ENCODE peak calls at places on chromosomes 3 and 15, in nine cellular contexts. D is heart right ventricle; B is A549; N is K562; J is GM13977; I is right lobe of liver; F is GM20000; K is CD4-positive, alpha-beta T cell; U is brain microvascular endothelial cell. A is an unnamed sample.
A peak's percentile ranks its signal among the peaks of the same experiment; 100 is the strongest.

GRCh38 chr3:159239054-159239453 is 437.2 kb downstream of the MFSD1 start:
- DNase-seq in I (no peak), U (no peak), J (no peak), F (no peak), B (no peak), K (no peak), D (no peak), N (no peak), A (no peak)

GRCh38 chr3:144556392-144556791 is 584.8 kb downstream of the DIPK2A start:
- DNase-seq in N (no peak), I (no peak), U (peak; percentile 69), F (peak; percentile 16), B (no peak), J (peak; percentile 19), D (no peak), K (no peak), A (no peak)

GRCh38 chr3:4828279-4829030 is 150.8 kb upstream of the BHLHE40 start:
- DNase-seq in F (peak; percentile 1), K (no peak), U (no peak), B (peak; percentile 42), N (peak; percentile 58), I (peak; percentile 31), J (no peak), D (no peak), A (no peak)

GRCh38 chr15:23823508-23823907 is 136.4 kb upstream of the NDN start:
- DNase-seq in U (no peak), J (no peak), I (no peak), K (no peak), N (no peak), B (peak; percentile 23), F (no peak), D (no peak), A (no peak)

GRCh38 chr15:77653832-77654480 is 21.2 kb upstream of the LINGO1 start:
- DNase-seq in U (no peak), I (no peak), D (no peak), N (no peak), J (no peak), K (no peak), F (no peak), B (no peak), A (no peak)

GRCh38 chr3:40930131-40930538 is 269.2 kb upstream of the CTNNB1 start:
- DNase-seq in U (peak; percentile 16), J (no peak), D (no peak), K (no peak), N (no peak), F (no peak), I (peak; percentile 57), B (no peak), A (no peak)

GRCh38 chr3:63818282-63819150 is 583 bp upstream of the C3orf49 start:
- DNase-seq in I (peak; percentile 23), N (peak; percentile 37), K (peak; percentile 38), U (peak; percentile 56), B (peak; percentile 33), J (peak; percentile 44), D (no peak), F (peak; percentile 39), A (peak; percentile 77)

GRCh38 chr3:182533394-182533793 is 259.9 kb upstream of the ATP11B start:
- DNase-seq in B (peak; percentile 1), U (no peak), D (no peak), N (no peak), J (no peak), K (no peak), I (no peak), F (no peak), A (no peak)

GRCh38 chr3:140530603-140531002 is 147.3 kb upstream of the TRIM42 start:
- DNase-seq in F (no peak), B (no peak), J (no peak), N (no peak), D (no peak), I (no peak), U (no peak), K (no peak), A (no peak)

GRCh38 chr15:95292790-95293450 is 1037.6 kb upstream of the NR2F2 start:
- DNase-seq in J (no peak), B (no peak), N (no peak), I (no peak), K (no peak), D (no peak), F (no peak), U (no peak), A (peak; percentile 14)

GRCh38 chr15:60651734-60652141 is 172.8 kb upstream of the ICE2 start:
- DNase-seq in I (no peak), F (no peak), K (no peak), J (no peak), U (no peak), D (no peak), N (no peak), B (no peak), A (no peak)

GRCh38 chr3:4972652-4973643 is 6.3 kb upstream of the BHLHE40 start:
- DNase-seq in F (no peak), D (no peak), I (no peak), B (no peak), U (no peak), K (no peak), J (no peak), N (no peak), A (no peak)

GRCh38 chr15:94743668-94744067 is 512.3 kb downstream of the MCTP2 start:
- DNase-seq in F (no peak), K (no peak), I (no peak), N (no peak), U (no peak), J (no peak), D (no peak), B (no peak), A (no peak)

GRCh38 chr3:74447221-74447620 is 167.2 kb downstream of the CNTN3 start:
- DNase-seq in J (no peak), K (no peak), I (no peak), B (no peak), U (no peak), N (no peak), F (no peak), D (no peak), A (no peak)

GRCh38 chr15:85671156-85671555 is 123.6 kb downstream of the KLHL25 start:
- DNase-seq in K (no peak), D (no peak), B (no peak), J (no peak), U (no peak), I (no peak), F (no peak), N (no peak), A (no peak)

GRCh38 chr3:13371100-13372075 is 48.7 kb downstream of the NUP210 start:
- DNase-seq in J (no peak), D (no peak), N (no peak), F (no peak), I (no peak), B (no peak), U (no peak), K (no peak), A (no peak)

GRCh38 chr3:36595531-36595930 is 168.8 kb downstream of the DCLK3 start:
- DNase-seq in F (no peak), I (no peak), D (no peak), U (no peak), B (no peak), K (no peak), J (no peak), N (no peak), A (no peak)

GRCh38 chr15:42590619-42591237 is 15.3 kb downstream of the STARD9 start:
- DNase-seq in N (no peak), B (no peak), J (no peak), I (no peak), D (no peak), K (no peak), U (no peak), F (no peak), A (no peak)

GRCh38 chr3:112003321-112004080 is 4.8 kb downstream of the TAGLN3 start:
- DNase-seq in B (no peak), F (no peak), I (no peak), N (no peak), U (no peak), K (no peak), D (no peak), J (no peak), A (no peak)

DNA sequence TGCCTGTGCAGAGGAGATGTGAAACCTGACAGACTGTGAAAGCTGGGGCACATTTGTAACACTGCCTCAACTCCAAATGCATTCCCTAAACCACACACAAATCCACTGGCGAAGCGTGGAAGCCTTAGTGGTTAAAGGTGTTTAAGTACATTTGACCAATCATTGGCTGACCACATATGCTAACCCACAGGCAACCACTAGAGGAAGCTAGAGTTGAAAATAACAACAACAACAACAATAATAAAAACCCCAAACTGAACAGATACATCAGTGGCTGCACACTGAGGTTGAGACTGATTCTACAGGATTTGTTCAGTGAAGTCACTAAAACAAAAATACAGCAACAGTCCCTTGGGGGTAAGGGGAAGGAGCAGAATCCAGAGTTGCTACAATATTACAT is 129.7 kb downstream of the TJP1 start:
- DNase-seq in I (no peak), B (peak; percentile 64), F (no peak), U (no peak), N (no peak), J (no peak), D (no peak), K (no peak), A (no peak)
- TF ChIP-seq CTCF in I (peak; percentile 32), B (peak; percentile 51), F (no peak), U (peak; percentile 23), N (peak; percentile 29), J (no peak), D (no peak), K (no peak), A (no peak)

GRCh38 chr15:87263844-87264243 is 992.7 kb downstream of the NTRK3 start:
- DNase-seq in F (no peak), D (no peak), I (no peak), J (no peak), N (no peak), K (no peak), B (no peak), U (no peak), A (no peak)
- TF ChIP-seq CTCF in F (no peak), D (no peak), I (no peak), J (no peak), N (no peak), K (no peak), B (no peak), U (no peak), A (no peak)

DNA sequence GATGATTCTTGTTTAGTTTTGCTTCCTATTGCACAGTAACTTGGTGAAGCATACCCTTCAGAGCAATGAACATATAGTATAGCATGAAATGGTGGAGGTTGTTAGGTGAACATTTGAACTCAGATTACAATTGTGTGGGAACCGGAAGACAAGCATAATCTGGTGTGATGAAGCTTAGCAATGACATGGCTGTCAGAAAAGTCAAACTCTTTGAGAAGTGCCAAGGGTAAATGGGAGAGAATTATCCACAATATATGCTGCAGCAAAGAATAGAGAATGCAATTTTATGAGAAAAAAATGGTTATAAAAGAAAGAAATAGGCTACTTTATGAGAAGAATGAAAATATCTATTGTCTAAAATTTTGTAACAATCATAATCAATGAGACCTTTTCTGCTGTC is 1536.7 kb downstream of the SI start:
- DNase-seq in I (no peak), K (no peak), U (no peak), F (no peak), N (no peak), D (no peak), B (no peak), J (no peak), A (no peak)
- TF ChIP-seq CTCF in I (no peak), K (no peak), U (no peak), F (no peak), N (no peak), D (no peak), B (no peak), J (no peak), A (no peak)

GRCh38 chr15:81520480-81520879 is 146.5 kb upstream of the TMC3 start:
- DNase-seq in K (no peak), J (no peak), D (no peak), N (no peak), B (no peak), U (no peak), I (no peak), F (no peak), A (no peak)
- TF ChIP-seq CTCF in K (no peak), J (no peak), D (no peak), N (no peak), B (no peak), U (no peak), I (no peak), F (no peak), A (no peak)